ENCODE peak calls at places on chromosomes 12 and 14, in five cellular contexts. W is GOT3, Q is activated T-cell treated with anti-CD3 and anti-CD28 coated beads for 48 hours, U is ELR, Y is transverse colon. Z is an unnamed sample.
A peak's percentile ranks its signal among the peaks of the same experiment; 100 is the strongest.

GRCh38 chr14:68741481-68741799 is 51.4 kb downstream of the ZFP36L1 start:
- DNase-seq in Y (no peak), Q (no peak), U (no peak), W (no peak), Z (no peak)

GRCh38 chr12:88922816-88923215 is 342.5 kb upstream of the KITLG start:
- DNase-seq in W (no peak), Q (no peak), Y (no peak), U (peak; percentile 64), Z (no peak)

GRCh38 chr14:30472001-30472400 is 87.0 kb upstream of the G2E3 start:
- DNase-seq in U (no peak), W (no peak), Y (no peak), Q (no peak), Z (no peak)

GRCh38 chr12:132547207-132547740 is 57.3 kb downstream of the FBRSL1 start:
- DNase-seq in Y (no peak), W (no peak), Q (no peak), U (no peak), Z (no peak)

GRCh38 chr12:112116232-112117060 is 7.9 kb upstream of the NAA25 start:
- DNase-seq in Y (peak; percentile 41), Q (no peak), U (peak; percentile 62), W (no peak), Z (no peak)

GRCh38 chr12:47377414-47378221 is 297.9 kb upstream of the AMIGO2 start:
- DNase-seq in Y (peak; percentile 86), Q (no peak), U (peak; percentile 94), W (peak; percentile 49), Z (no peak)

GRCh38 chr14:102678394-102678793 is 85.9 kb downstream of the RCOR1 start:
- DNase-seq in Q (no peak), W (no peak), U (no peak), Y (no peak), Z (no peak)

GRCh38 chr12:78804262-78804661 is 60.3 kb upstream of the SYT1 start:
- DNase-seq in Q (no peak), U (no peak), W (no peak), Y (no peak), Z (no peak)

GRCh38 chr12:113403435-113404415 is at the start of gene SDS:
- DNase-seq in W (no peak), U (no peak), Q (no peak), Y (peak; percentile 45), Z (no peak)

GRCh38 chr12:15364221-15365170 is 42.2 kb downstream of the PTPRO start:
- DNase-seq in Y (no peak), U (no peak), Q (no peak), W (no peak), Z (peak; percentile 5)

GRCh38 chr14:104803280-104803915 is 2.5 kb downstream of the ZBTB42 start:
- DNase-seq in W (no peak), Y (no peak), U (no peak), Q (no peak), Z (no peak)

GRCh38 chr12:4169959-4170358 is 103.6 kb upstream of the CCND2 start:
- DNase-seq in W (no peak), Y (no peak), U (peak; percentile 18), Q (no peak), Z (no peak)

GRCh38 chr14:32397871-32398640 is 69.0 kb downstream of the AKAP6 start:
- DNase-seq in Y (no peak), U (no peak), Q (no peak), W (no peak), Z (peak; percentile 74)

GRCh38 chr12:101642115-101643067 is 47.6 kb downstream of the MYBPC1 start:
- DNase-seq in Q (peak; percentile 0), W (no peak), Y (peak; percentile 18), U (no peak), Z (peak; percentile 6)

GRCh38 chr14:50000215-50001145 is 107.6 kb downstream of the ARF6 start:
- DNase-seq in W (no peak), Y (peak; percentile 76), Q (peak; percentile 77), U (peak; percentile 93), Z (peak; percentile 41)

GRCh38 chr14:68172664-68173063 is 353.1 kb downstream of the RAD51B start:
- DNase-seq in U (no peak), Y (no peak), Q (no peak), W (no peak), Z (peak; percentile 32)

GRCh38 chr14:105328678-105329390 is 14.3 kb downstream of the PACS2 start:
- DNase-seq in U (no peak), Y (no peak), W (no peak), Q (no peak), Z (no peak)

GRCh38 chr14:69274321-69274720 is 14.4 kb downstream of the GALNT16 start:
- DNase-seq in Q (no peak), Y (no peak), U (no peak), W (no peak), Z (no peak)

GRCh38 chr12:12705833-12706520 is 10.0 kb upstream of the GPR19 start:
- DNase-seq in W (no peak), U (no peak), Y (peak; percentile 52), Q (no peak), Z (no peak)

GRCh38 chr12:20097561-20097960 is 270.8 kb upstream of the PDE3A start:
- DNase-seq in U (no peak), W (no peak), Y (no peak), Q (no peak), Z (no peak)

GRCh38 chr12:79108962-79109361 is 244.4 kb downstream of the SYT1 start:
- DNase-seq in Y (peak; percentile 7), W (no peak), Q (no peak), U (no peak), Z (no peak)